ENCODE peak calls at places on chromosome 13, in six cellular contexts. N is spleen, W is PC-3, S is epithelial cell of esophagus, P is kidney, F is neural crest cell. J is an unnamed sample.

GRCh38 chr13:48808689-48809088 is 155.0 kb downstream of the CYSLTR2 start:
- DNase-seq in W (no peak), P (no peak), S (no peak), F (no peak), N (no peak), J (no peak)

GRCh38 chr13:49495783-49496762 is at the start of gene PHF11:
- DNase-seq in F (peak; percentile 50), N (peak; percentile 97), W (peak; percentile 60), P (peak; percentile 95), S (peak; percentile 79), J (peak; percentile 89)

GRCh38 chr13:44537238-44537637 is 38.9 kb downstream of the TSC22D1 start:
- DNase-seq in S (no peak), F (no peak), N (no peak), W (no peak), P (no peak), J (no peak)

GRCh38 chr13:94252209-94252608 is 227.3 kb downstream of the DCT start:
- DNase-seq in F (no peak), S (no peak), N (no peak), W (no peak), P (no peak), J (no peak)

GRCh38 chr13:95709101-95709500 is 32.2 kb downstream of the DNAJC3 start:
- DNase-seq in P (no peak), S (no peak), W (no peak), F (no peak), N (no peak), J (no peak)

GRCh38 chr13:50379584-50379983 is 364.3 kb downstream of the KCNRG start:
- DNase-seq in N (no peak), W (no peak), S (no peak), P (no peak), F (no peak), J (no peak)

GRCh38 chr13:51520524-51520923 is 63.7 kb upstream of the WDFY2 start:
- DNase-seq in N (no peak), S (peak; percentile 85), F (no peak), W (peak; percentile 45), P (no peak), J (no peak)

GRCh38 chr13:23796546-23796945 is 92.7 kb downstream of the MIPEP start:
- DNase-seq in P (no peak), N (no peak), W (peak; percentile 58), S (peak; percentile 12), F (no peak), J (no peak)

GRCh38 chr13:40640845-40641458 is 25.5 kb downstream of the FOXO1 start:
- DNase-seq in W (peak; percentile 37), N (no peak), S (peak; percentile 75), P (no peak), F (no peak), J (no peak)

GRCh38 chr13:36298535-36299068 is 988 bp upstream of the CCDC169 start:
- DNase-seq in N (no peak), W (no peak), S (no peak), P (no peak), F (no peak), J (no peak)

GRCh38 chr13:110794209-110794608 is 80.7 kb downstream of the ING1 start:
- DNase-seq in P (no peak), N (no peak), F (no peak), W (no peak), S (no peak), J (no peak)

GRCh38 chr13:79516590-79516989 is 35.6 kb downstream of the NDFIP2 start:
- DNase-seq in W (no peak), S (no peak), F (no peak), N (no peak), P (no peak), J (no peak)

GRCh38 chr13:74919914-74920313 is 562.1 kb downstream of the TBC1D4 start:
- DNase-seq in P (no peak), W (no peak), N (no peak), F (no peak), S (no peak), J (no peak)

GRCh38 chr13:37870895-37871550 is 1.5 kb upstream of the TRPC4 start:
- DNase-seq in S (peak; percentile 52), F (no peak), N (no peak), P (no peak), W (peak; percentile 12), J (no peak)

GRCh38 chr13:97308735-97309429 is 86.7 kb downstream of the MBNL2 start:
- DNase-seq in N (no peak), W (peak; percentile 44), S (no peak), P (no peak), F (no peak), J (no peak)

GRCh38 chr13:113980489-113981064 is 6.7 kb upstream of the C13orf46 start:
- DNase-seq in S (no peak), W (no peak), N (peak; percentile 32), F (no peak), P (peak; percentile 43), J (no peak)

GRCh38 chr13:33676700-33677048 is 141.3 kb upstream of the RFC3 start:
- DNase-seq in N (no peak), S (peak; percentile 76), F (no peak), W (peak; percentile 65), P (no peak), J (no peak)

GRCh38 chr13:75645141-75645540 is 9.0 kb downstream of the LMO7 start:
- DNase-seq in S (no peak), N (no peak), W (no peak), F (no peak), P (no peak), J (no peak)

GRCh38 chr13:47588676-47589075 is 412.4 kb downstream of the SUCLA2 start:
- DNase-seq in F (no peak), P (no peak), S (no peak), N (no peak), W (no peak), J (no peak)

GRCh38 chr13:41827507-41828213 is 133.2 kb downstream of the VWA8 start:
- DNase-seq in F (no peak), W (peak; percentile 88), N (no peak), S (peak; percentile 89), P (no peak), J (no peak)

GRCh38 chr13:45928843-45929242 is 77.3 kb upstream of the SIAH3 start:
- DNase-seq in P (no peak), W (peak; percentile 11), F (no peak), S (peak; percentile 58), N (no peak), J (no peak)

GRCh38 chr13:75366380-75367280 is 115.3 kb downstream of the TBC1D4 start:
- DNase-seq in S (no peak), W (no peak), P (no peak), N (no peak), F (no peak), J (no peak)

GRCh38 chr13:27338816-27339215 is 68.2 kb downstream of the RASL11A start:
- DNase-seq in N (no peak), W (no peak), P (no peak), S (no peak), F (no peak), J (no peak)

GRCh38 chr13:45705936-45706335 is 3.8 kb downstream of the CBY2 start:
- DNase-seq in N (no peak), F (no peak), P (no peak), W (no peak), S (no peak), J (no peak)

GRCh38 chr13:79404985-79405384 is 1.1 kb downstream of the RBM26 start:
- DNase-seq in S (peak; percentile 48), P (no peak), F (no peak), W (no peak), N (no peak), J (no peak)

GRCh38 chr13:66657165-66657895 is 572.8 kb downstream of the PCDH9 start:
- DNase-seq in F (no peak), P (peak; percentile 50), N (no peak), W (peak; percentile 97), S (peak; percentile 100), J (no peak)

GRCh38 chr13:41740479-41740878 is 220.4 kb downstream of the VWA8 start:
- DNase-seq in W (no peak), P (no peak), N (no peak), F (no peak), S (no peak), J (no peak)

GRCh38 chr13:72424059-72424458 is 303.4 kb downstream of the MZT1 start:
- DNase-seq in W (no peak), S (no peak), P (no peak), N (no peak), F (no peak), J (no peak)
- TF ChIP-seq CTCF in W (no peak), S (no peak), P (no peak), N (no peak), F (no peak), J (no peak)

DNA sequence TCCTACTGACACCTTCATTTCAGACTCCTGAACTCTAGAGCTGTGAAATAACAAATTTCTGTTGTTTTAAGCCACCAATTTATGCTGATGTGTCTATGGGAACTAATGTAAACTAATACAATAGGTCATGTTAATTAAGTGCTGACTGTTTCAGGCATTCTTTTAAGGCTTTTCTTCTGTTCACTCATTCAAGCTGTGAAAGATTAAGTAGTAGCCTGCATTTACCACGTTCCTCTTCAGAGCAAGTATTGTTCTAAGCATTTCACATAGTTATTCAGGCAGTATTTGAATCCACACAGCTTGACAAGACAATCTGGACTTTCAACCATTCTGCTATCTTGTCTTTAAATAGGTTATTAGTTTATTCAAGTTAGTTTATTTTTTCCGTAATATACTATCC is 1134.9 kb downstream of the SLITRK1 start:
- DNase-seq in S (no peak), F (no peak), W (no peak), N (no peak), P (no peak), J (no peak)
- TF ChIP-seq CTCF in S (no peak), F (no peak), W (no peak), N (no peak), P (no peak), J (no peak)

DNA sequence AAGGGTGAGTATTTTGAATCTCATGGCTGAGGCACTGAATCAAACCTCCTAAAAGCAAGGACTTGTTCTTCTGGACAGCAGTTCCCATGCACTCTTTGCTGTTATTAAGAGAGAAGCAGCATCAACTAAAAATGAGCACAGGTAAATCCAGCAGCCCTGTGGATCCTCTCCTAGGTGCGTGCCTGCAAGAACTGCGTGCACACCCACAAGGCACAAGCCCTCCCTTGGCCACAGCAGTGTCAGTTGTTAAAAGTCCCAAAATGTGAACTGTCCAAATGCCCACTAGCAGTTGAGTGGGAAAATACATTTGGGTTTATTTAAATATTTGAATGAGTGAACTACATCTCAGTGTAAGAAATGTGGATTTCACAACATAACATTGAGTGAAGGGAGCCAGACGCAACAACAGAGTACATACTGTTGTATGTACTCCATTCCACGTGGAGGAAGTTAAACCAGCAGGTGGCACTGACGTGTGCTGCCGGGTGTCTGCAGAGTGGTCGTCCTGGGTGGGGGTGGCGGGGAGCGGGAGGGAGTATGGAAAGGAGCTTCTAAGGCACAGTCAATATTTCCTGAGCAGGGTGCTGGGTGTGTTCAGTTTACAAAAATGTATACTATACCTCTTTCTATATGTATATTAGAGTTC is 266.4 kb downstream of the NALCN start:
- DNase-seq in P (no peak), N (no peak), F (no peak), S (peak; percentile 17), W (peak; percentile 37), J (no peak)
- TF ChIP-seq CTCF in P (no peak), N (no peak), F (peak; percentile 50), S (peak; percentile 27), W (peak; percentile 68), J (peak; percentile 60)

DNA sequence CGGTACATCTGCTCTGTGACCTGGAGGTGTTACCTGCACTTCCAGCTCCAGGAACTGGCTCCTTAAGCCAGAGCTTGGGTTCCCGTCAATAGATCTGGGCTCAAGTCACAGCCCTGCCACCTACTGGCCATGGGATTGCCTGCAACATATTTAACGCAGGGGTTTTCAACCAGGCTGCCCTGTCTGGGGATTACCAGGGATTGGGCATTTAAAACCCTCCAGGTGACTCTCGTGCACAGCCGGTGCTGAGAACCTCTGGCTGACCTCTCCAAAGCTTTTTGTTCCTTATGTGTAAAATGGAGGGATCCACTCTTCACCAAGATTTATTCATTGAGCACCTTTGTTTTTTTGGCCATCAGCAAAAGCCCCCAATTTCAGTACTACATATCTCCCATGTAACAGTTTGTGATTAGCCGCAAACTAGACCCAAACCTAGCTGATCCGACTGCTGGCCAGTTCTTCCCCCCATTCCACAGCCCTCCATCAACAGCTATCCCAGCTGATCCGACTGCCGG is 76.6 kb upstream of the STK24 start:
- DNase-seq in F (peak; percentile 67), P (peak; percentile 84), W (peak; percentile 84), S (peak; percentile 88), N (peak; percentile 85), J (peak; percentile 88)
- TF ChIP-seq CTCF in F (peak; percentile 91), P (peak; percentile 87), W (peak; percentile 77), S (peak; percentile 96), N (peak; percentile 71), J (peak; percentile 90)